ENCODE peak calls at places on chromosomes 12 and 14, in five cellular contexts. One of them, this sample, is unnamed.

GRCh38 chr12:90897316-90897715 is 57.7 kb downstream of the CCER1 start:
- DNase-seq in stimulated activated naive CD8-positive, alpha-beta T cell treated with anti-CD3 and anti-CD28 coated beads, Interleukin-15, amount 100 ng/mL, for 72 hours: no peak
- DNase-seq in stimulated activated CD4-positive, alpha-beta T cell treated with anti-CD3 and anti-CD28 coated beads, Interleukin-4, amount 100 ng/mL, for 48 hours: no peak
- DNase-seq in heart right ventricle: no peak
- DNase-seq in colonic mucosa: no peak
- DNase-seq in this sample: no peak

GRCh38 chr14:75123991-75124390 is 2.9 kb downstream of the NEK9 start:
- DNase-seq in stimulated activated naive CD8-positive, alpha-beta T cell treated with anti-CD3 and anti-CD28 coated beads, Interleukin-15, amount 100 ng/mL, for 72 hours: no peak
- DNase-seq in stimulated activated CD4-positive, alpha-beta T cell treated with anti-CD3 and anti-CD28 coated beads, Interleukin-4, amount 100 ng/mL, for 48 hours: no peak
- DNase-seq in heart right ventricle: no peak
- DNase-seq in colonic mucosa: no peak
- DNase-seq in this sample: no peak

GRCh38 chr14:95523051-95523817 is 6.8 kb upstream of the SYNE3 start:
- DNase-seq in stimulated activated naive CD8-positive, alpha-beta T cell treated with anti-CD3 and anti-CD28 coated beads, Interleukin-15, amount 100 ng/mL, for 72 hours: peak; percentile 61
- DNase-seq in stimulated activated CD4-positive, alpha-beta T cell treated with anti-CD3 and anti-CD28 coated beads, Interleukin-4, amount 100 ng/mL, for 48 hours: no peak
- DNase-seq in heart right ventricle: no peak
- DNase-seq in colonic mucosa: no peak
- DNase-seq in this sample: no peak

GRCh38 chr12:80912906-80913769 is 24.6 kb downstream of the LIN7A start:
- DNase-seq in stimulated activated naive CD8-positive, alpha-beta T cell treated with anti-CD3 and anti-CD28 coated beads, Interleukin-15, amount 100 ng/mL, for 72 hours: no peak
- DNase-seq in stimulated activated CD4-positive, alpha-beta T cell treated with anti-CD3 and anti-CD28 coated beads, Interleukin-4, amount 100 ng/mL, for 48 hours: no peak
- DNase-seq in heart right ventricle: no peak
- DNase-seq in colonic mucosa: no peak
- DNase-seq in this sample: no peak

GRCh38 chr12:44052554-44052953 is 216.7 kb downstream of the TMEM117 start:
- DNase-seq in stimulated activated naive CD8-positive, alpha-beta T cell treated with anti-CD3 and anti-CD28 coated beads, Interleukin-15, amount 100 ng/mL, for 72 hours: no peak
- DNase-seq in stimulated activated CD4-positive, alpha-beta T cell treated with anti-CD3 and anti-CD28 coated beads, Interleukin-4, amount 100 ng/mL, for 48 hours: no peak
- DNase-seq in heart right ventricle: no peak
- DNase-seq in colonic mucosa: no peak
- DNase-seq in this sample: no peak

GRCh38 chr14:33646692-33647260 is 304.1 kb downstream of the EGLN3 start:
- DNase-seq in stimulated activated naive CD8-positive, alpha-beta T cell treated with anti-CD3 and anti-CD28 coated beads, Interleukin-15, amount 100 ng/mL, for 72 hours: no peak
- DNase-seq in stimulated activated CD4-positive, alpha-beta T cell treated with anti-CD3 and anti-CD28 coated beads, Interleukin-4, amount 100 ng/mL, for 48 hours: no peak
- DNase-seq in heart right ventricle: no peak
- DNase-seq in colonic mucosa: no peak
- DNase-seq in this sample: no peak

GRCh38 chr14:70744631-70745030 is 64.7 kb downstream of the MAP3K9 start:
- DNase-seq in stimulated activated naive CD8-positive, alpha-beta T cell treated with anti-CD3 and anti-CD28 coated beads, Interleukin-15, amount 100 ng/mL, for 72 hours: no peak
- DNase-seq in stimulated activated CD4-positive, alpha-beta T cell treated with anti-CD3 and anti-CD28 coated beads, Interleukin-4, amount 100 ng/mL, for 48 hours: no peak
- DNase-seq in heart right ventricle: no peak
- DNase-seq in colonic mucosa: no peak
- DNase-seq in this sample: no peak

GRCh38 chr14:98293527-98293926 is 978.5 kb downstream of the BCL11B start:
- DNase-seq in stimulated activated naive CD8-positive, alpha-beta T cell treated with anti-CD3 and anti-CD28 coated beads, Interleukin-15, amount 100 ng/mL, for 72 hours: no peak
- DNase-seq in stimulated activated CD4-positive, alpha-beta T cell treated with anti-CD3 and anti-CD28 coated beads, Interleukin-4, amount 100 ng/mL, for 48 hours: no peak
- DNase-seq in heart right ventricle: no peak
- DNase-seq in colonic mucosa: no peak
- DNase-seq in this sample: no peak

GRCh38 chr12:20450591-20450990 is 82.3 kb downstream of the PDE3A start:
- DNase-seq in stimulated activated naive CD8-positive, alpha-beta T cell treated with anti-CD3 and anti-CD28 coated beads, Interleukin-15, amount 100 ng/mL, for 72 hours: no peak
- DNase-seq in stimulated activated CD4-positive, alpha-beta T cell treated with anti-CD3 and anti-CD28 coated beads, Interleukin-4, amount 100 ng/mL, for 48 hours: no peak
- DNase-seq in heart right ventricle: no peak
- DNase-seq in colonic mucosa: no peak
- DNase-seq in this sample: no peak

GRCh38 chr14:50335389-50335788 is 23.3 kb downstream of the DMAC2L start:
- DNase-seq in stimulated activated naive CD8-positive, alpha-beta T cell treated with anti-CD3 and anti-CD28 coated beads, Interleukin-15, amount 100 ng/mL, for 72 hours: no peak
- DNase-seq in stimulated activated CD4-positive, alpha-beta T cell treated with anti-CD3 and anti-CD28 coated beads, Interleukin-4, amount 100 ng/mL, for 48 hours: no peak
- DNase-seq in heart right ventricle: peak; percentile 62
- DNase-seq in colonic mucosa: peak; percentile 72
- DNase-seq in this sample: no peak

GRCh38 chr14:88848571-88848970 is 24.1 kb downstream of the TTC8 start:
- DNase-seq in stimulated activated naive CD8-positive, alpha-beta T cell treated with anti-CD3 and anti-CD28 coated beads, Interleukin-15, amount 100 ng/mL, for 72 hours: no peak
- DNase-seq in stimulated activated CD4-positive, alpha-beta T cell treated with anti-CD3 and anti-CD28 coated beads, Interleukin-4, amount 100 ng/mL, for 48 hours: no peak
- DNase-seq in heart right ventricle: no peak
- DNase-seq in colonic mucosa: no peak
- DNase-seq in this sample: no peak

GRCh38 chr12:111389635-111390034 is 16.1 kb upstream of the SH2B3 start:
- DNase-seq in stimulated activated naive CD8-positive, alpha-beta T cell treated with anti-CD3 and anti-CD28 coated beads, Interleukin-15, amount 100 ng/mL, for 72 hours: no peak
- DNase-seq in stimulated activated CD4-positive, alpha-beta T cell treated with anti-CD3 and anti-CD28 coated beads, Interleukin-4, amount 100 ng/mL, for 48 hours: no peak
- DNase-seq in heart right ventricle: no peak
- DNase-seq in colonic mucosa: no peak
- DNase-seq in this sample: no peak

GRCh38 chr14:103594265-103594664 is 31.5 kb downstream of the COA8 start:
- DNase-seq in stimulated activated naive CD8-positive, alpha-beta T cell treated with anti-CD3 and anti-CD28 coated beads, Interleukin-15, amount 100 ng/mL, for 72 hours: no peak
- DNase-seq in stimulated activated CD4-positive, alpha-beta T cell treated with anti-CD3 and anti-CD28 coated beads, Interleukin-4, amount 100 ng/mL, for 48 hours: no peak
- DNase-seq in heart right ventricle: peak; percentile 49
- DNase-seq in colonic mucosa: no peak
- DNase-seq in this sample: no peak

GRCh38 chr12:90262261-90262660 is 553.6 kb upstream of the ATP2B1 start:
- DNase-seq in stimulated activated naive CD8-positive, alpha-beta T cell treated with anti-CD3 and anti-CD28 coated beads, Interleukin-15, amount 100 ng/mL, for 72 hours: no peak
- DNase-seq in stimulated activated CD4-positive, alpha-beta T cell treated with anti-CD3 and anti-CD28 coated beads, Interleukin-4, amount 100 ng/mL, for 48 hours: no peak
- DNase-seq in heart right ventricle: no peak
- DNase-seq in colonic mucosa: no peak
- DNase-seq in this sample: no peak

GRCh38 chr12:6161124-6161882 is 36.8 kb upstream of the VWF start:
- DNase-seq in stimulated activated naive CD8-positive, alpha-beta T cell treated with anti-CD3 and anti-CD28 coated beads, Interleukin-15, amount 100 ng/mL, for 72 hours: no peak
- DNase-seq in stimulated activated CD4-positive, alpha-beta T cell treated with anti-CD3 and anti-CD28 coated beads, Interleukin-4, amount 100 ng/mL, for 48 hours: no peak
- DNase-seq in heart right ventricle: peak; percentile 77
- DNase-seq in colonic mucosa: no peak
- DNase-seq in this sample: no peak

GRCh38 chr14:102910442-102910841 is 12.0 kb upstream of the AMN start:
- DNase-seq in stimulated activated naive CD8-positive, alpha-beta T cell treated with anti-CD3 and anti-CD28 coated beads, Interleukin-15, amount 100 ng/mL, for 72 hours: no peak
- DNase-seq in stimulated activated CD4-positive, alpha-beta T cell treated with anti-CD3 and anti-CD28 coated beads, Interleukin-4, amount 100 ng/mL, for 48 hours: no peak
- DNase-seq in heart right ventricle: no peak
- DNase-seq in colonic mucosa: no peak
- DNase-seq in this sample: no peak

GRCh38 chr12:28027328-28027727 is 54.8 kb upstream of the PTHLH start:
- DNase-seq in stimulated activated naive CD8-positive, alpha-beta T cell treated with anti-CD3 and anti-CD28 coated beads, Interleukin-15, amount 100 ng/mL, for 72 hours: no peak
- DNase-seq in stimulated activated CD4-positive, alpha-beta T cell treated with anti-CD3 and anti-CD28 coated beads, Interleukin-4, amount 100 ng/mL, for 48 hours: no peak
- DNase-seq in heart right ventricle: no peak
- DNase-seq in colonic mucosa: no peak
- DNase-seq in this sample: no peak

GRCh38 chr12:131356485-131356884 is 354.4 kb upstream of the SFSWAP start:
- DNase-seq in stimulated activated naive CD8-positive, alpha-beta T cell treated with anti-CD3 and anti-CD28 coated beads, Interleukin-15, amount 100 ng/mL, for 72 hours: no peak
- DNase-seq in stimulated activated CD4-positive, alpha-beta T cell treated with anti-CD3 and anti-CD28 coated beads, Interleukin-4, amount 100 ng/mL, for 48 hours: no peak
- DNase-seq in heart right ventricle: no peak
- DNase-seq in colonic mucosa: no peak
- DNase-seq in this sample: no peak

This sample was measured in stomach.